ENCODE peak calls at places on chromosomes 7 and 10, in six cellular contexts. N, C, A, D, X and F are unnamed samples.

GRCh38 chr7:111982804-111983203 is 223.4 kb downstream of the DOCK4 start:
- DNase-seq in A (no peak), C (no peak), X (peak), N (no peak), D (no peak), F (no peak)

GRCh38 chr7:106614751-106615150 is 46.2 kb downstream of the CCDC71L start:
- DNase-seq in C (no peak), X (no peak), A (no peak), N (no peak), D (no peak), F (no peak)

GRCh38 chr7:27160147-27160545 is 3.7 kb upstream of the HOXA7 start:
- DNase-seq in D (no peak), N (peak), X (no peak), C (no peak), A (no peak), F (no peak)

GRCh38 chr10:13882112-13882711 is 295.4 kb downstream of the PRPF18 start:
- DNase-seq in N (peak), X (peak), C (no peak), A (peak), D (peak), F (peak)

GRCh38 chr10:133564816-133565215 is 567 bp downstream of the SYCE1 start:
- DNase-seq in X (no peak), N (no peak), D (no peak), A (no peak), C (no peak), F (no peak)

GRCh38 chr7:94375167-94375566 is 19.5 kb upstream of the COL1A2 start:
- DNase-seq in X (peak), D (no peak), A (no peak), N (no peak), C (no peak), F (peak)

GRCh38 chr7:5139998-5140397 is 50.0 kb upstream of the WIPI2 start:
- DNase-seq in X (no peak), D (no peak), A (no peak), N (peak), C (peak), F (peak)

GRCh38 chr7:153567426-153567825 is 484.8 kb upstream of the DPP6 start:
- DNase-seq in D (no peak), N (peak), X (no peak), C (no peak), A (no peak), F (no peak)

GRCh38 chr7:40105879-40106473 is 28.4 kb downstream of the MPLKIP start:
- DNase-seq in N (no peak), C (no peak), A (no peak), D (no peak), X (no peak), F (no peak)

GRCh38 chr7:131605280-131605878 is 49.0 kb upstream of the PODXL start:
- DNase-seq in D (no peak), A (no peak), N (no peak), C (no peak), X (no peak), F (peak)

GRCh38 chr10:82668266-82668665 is 793.3 kb downstream of the NRG3 start:
- DNase-seq in D (no peak), N (peak), A (no peak), X (no peak), C (no peak), F (no peak)

GRCh38 chr10:29177266-29177832 is 111.5 kb upstream of the LYZL1 start:
- DNase-seq in C (no peak), N (no peak), X (no peak), A (no peak), D (no peak), F (no peak)

GRCh38 chr7:19725770-19726169 is 16.9 kb upstream of the POLR1F start:
- DNase-seq in A (no peak), D (no peak), N (no peak), X (no peak), C (no peak), F (no peak)

GRCh38 chr10:28719789-28720436 is 42.6 kb downstream of the BAMBI start:
- DNase-seq in D (no peak), N (peak), A (no peak), X (peak), C (no peak), F (no peak)

GRCh38 chr10:46092523-46093195 is 46.6 kb upstream of the MSMB start:
- DNase-seq in X (no peak), A (no peak), N (no peak), C (peak), D (no peak), F (no peak)

GRCh38 chr7:103148131-103148993 is 537 bp downstream of the NAPEPLD start:
- DNase-seq in A (no peak), X (no peak), D (no peak), N (peak), C (no peak), F (no peak)

GRCh38 chr10:112175409-112175808 is 8.2 kb downstream of the GPAM start:
- DNase-seq in X (no peak), D (no peak), C (no peak), A (no peak), N (no peak), F (no peak)

GRCh38 chr7:33705333-33705833 is 200.0 kb upstream of the BMPER start:
- DNase-seq in X (no peak), C (no peak), N (no peak), D (no peak), A (no peak), F (peak)

GRCh38 chr10:126387041-126387908 is 1.0 kb downstream of the ADAM12 start:
- DNase-seq in A (no peak), N (peak), C (peak), X (no peak), D (peak), F (peak)

GRCh38 chr10:71590786-71591350 is 128.7 kb downstream of the C10orf105 start:
- DNase-seq in X (no peak), A (no peak), C (no peak), D (no peak), N (no peak), F (no peak)

GRCh38 chr10:122311051-122311410 is 39.9 kb downstream of the BTBD16 start:
- DNase-seq in D (no peak), N (no peak), X (no peak), A (no peak), C (no peak), F (no peak)